ENCODE peak calls at places on chromosomes 11 and 22, in six cellular contexts. U, C, L, Q, Z and F are unnamed samples.

GRCh38 chr22:41504397-41504796 is 35.5 kb downstream of the ACO2 start:
- DNase-seq in U (peak; percentile 55), C (no peak), L (no peak), Q (peak; percentile 93), Z (no peak), F (peak; percentile 89)

GRCh38 chr22:46996595-46997310 is 234.3 kb downstream of the TBC1D22A start:
- DNase-seq in U (no peak), C (no peak), L (no peak), Q (no peak), Z (no peak), F (no peak)

GRCh38 chr11:10456519-10456918 is 1.5 kb downstream of the AMPD3 start:
- DNase-seq in U (no peak), C (no peak), L (no peak), Q (no peak), Z (no peak), F (no peak)

GRCh38 chr22:25167082-25167481 is 32.6 kb upstream of the CRYBB3 start:
- DNase-seq in U (no peak), C (no peak), L (no peak), Q (no peak), Z (no peak), F (peak; percentile 11)

GRCh38 chr11:117256573-117256972 is 24.1 kb downstream of the RNF214 start:
- DNase-seq in U (no peak), C (peak; percentile 71), L (no peak), Q (no peak), Z (no peak), F (no peak)

GRCh38 chr22:30481711-30482110 is 9.9 kb upstream of the SEC14L3 start:
- DNase-seq in U (no peak), C (peak; percentile 8), L (no peak), Q (no peak), Z (no peak), F (no peak)

GRCh38 chr11:86034710-86035109 is 34.2 kb downstream of the PICALM start:
- DNase-seq in U (no peak), C (no peak), L (no peak), Q (no peak), Z (no peak), F (no peak)

GRCh38 chr11:1082346-1082727 is 7.7 kb downstream of the MUC2 start:
- DNase-seq in U (no peak), C (no peak), L (no peak), Q (peak; percentile 56), Z (no peak), F (no peak)

GRCh38 chr22:17847360-17848078 is 73.2 kb upstream of the BID start:
- DNase-seq in U (no peak), C (no peak), L (peak; percentile 87), Q (no peak), Z (no peak), F (no peak)

GRCh38 chr11:1934326-1935155 is 12.6 kb upstream of the MRPL23 start:
- DNase-seq in U (no peak), C (no peak), L (no peak), Q (no peak), Z (no peak), F (no peak)

GRCh38 chr22:23178512-23179254 is 1.6 kb upstream of the BCR start:
- DNase-seq in U (peak; percentile 60), C (peak; percentile 38), L (peak; percentile 51), Q (peak; percentile 81), Z (peak; percentile 72), F (peak; percentile 71)

GRCh38 chr11:7494086-7494775 is 8.9 kb downstream of the OLFML1 start:
- DNase-seq in U (no peak), C (no peak), L (no peak), Q (no peak), Z (no peak), F (no peak)

GRCh38 chr11:45655347-45655756 is 10.1 kb downstream of the CHST1 start:
- DNase-seq in U (peak; percentile 81), C (peak; percentile 51), L (peak; percentile 64), Q (peak; percentile 85), Z (peak; percentile 65), F (peak; percentile 80)

GRCh38 chr11:123306531-123306930 is 111.5 kb upstream of the CLMP start:
- DNase-seq in U (no peak), C (no peak), L (no peak), Q (no peak), Z (no peak), F (no peak)

GRCh38 chr11:90391756-90392155 is 168.9 kb upstream of the CHORDC1 start:
- DNase-seq in U (no peak), C (no peak), L (no peak), Q (no peak), Z (no peak), F (no peak)

GRCh38 chr11:70735976-70736375 is 337.6 kb downstream of the CTTN start:
- DNase-seq in U (no peak), C (no peak), L (no peak), Q (no peak), Z (no peak), F (no peak)

DNA sequence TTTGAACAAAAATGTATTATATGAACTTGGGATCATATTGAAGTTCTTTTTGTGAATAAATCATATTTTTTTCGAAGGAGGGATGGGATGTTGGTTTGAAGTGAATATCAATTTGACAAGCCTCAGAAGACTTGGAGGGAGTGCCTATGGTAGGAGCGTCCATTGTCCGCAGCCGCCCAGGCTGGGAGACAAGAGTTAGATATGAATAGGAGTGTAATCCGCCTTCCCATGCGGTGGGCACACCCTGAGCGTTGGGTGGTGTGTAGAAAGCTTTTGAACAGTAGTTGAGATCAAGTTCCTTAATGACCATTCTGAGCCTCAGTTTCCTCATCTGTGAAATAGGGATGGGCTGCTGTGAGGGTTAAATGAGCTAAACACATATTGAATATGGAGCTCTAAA is 7.0 kb downstream of the CD82 start:
- DNase-seq in U (no peak), C (no peak), L (no peak), Q (no peak), Z (no peak), F (no peak)
- H3K27ac ChIP-seq in U (no peak overlapping the region), C (no peak overlapping the region), L (no peak overlapping the region), Q (no peak overlapping the region), Z (no peak overlapping the region), F (no peak overlapping the region)

GRCh38 chr22:36384766-36385400 is 2.9 kb downstream of the MYH9 start:
- DNase-seq in U (no peak), C (no peak), L (no peak), Q (peak; percentile 74), Z (no peak), F (no peak)
- TF ChIP-seq CTCF in U (no peak), C (no peak), L (no peak), Q (no peak), Z (no peak), F (no peak)

GRCh38 chr11:73316422-73316821 is 8.3 kb downstream of the ARHGEF17 start:
- DNase-seq in U (no peak), C (no peak), L (no peak), Q (no peak), Z (no peak), F (no peak)

GRCh38 chr11:73312806-73313403 is 4.8 kb downstream of the ARHGEF17 start:
- DNase-seq in U (no peak), C (peak; percentile 72), L (no peak), Q (no peak), Z (no peak), F (no peak)

GRCh38 chr11:73313652-73314051 is 5.6 kb downstream of the ARHGEF17 start:
- DNase-seq in U (no peak), C (no peak), L (no peak), Q (no peak), Z (no peak), F (no peak)

GRCh38 chr11:73315288-73316020 is 7.4 kb downstream of the ARHGEF17 start:
- DNase-seq in U (no peak), C (no peak), L (no peak), Q (no peak), Z (no peak), F (no peak)

DNA sequence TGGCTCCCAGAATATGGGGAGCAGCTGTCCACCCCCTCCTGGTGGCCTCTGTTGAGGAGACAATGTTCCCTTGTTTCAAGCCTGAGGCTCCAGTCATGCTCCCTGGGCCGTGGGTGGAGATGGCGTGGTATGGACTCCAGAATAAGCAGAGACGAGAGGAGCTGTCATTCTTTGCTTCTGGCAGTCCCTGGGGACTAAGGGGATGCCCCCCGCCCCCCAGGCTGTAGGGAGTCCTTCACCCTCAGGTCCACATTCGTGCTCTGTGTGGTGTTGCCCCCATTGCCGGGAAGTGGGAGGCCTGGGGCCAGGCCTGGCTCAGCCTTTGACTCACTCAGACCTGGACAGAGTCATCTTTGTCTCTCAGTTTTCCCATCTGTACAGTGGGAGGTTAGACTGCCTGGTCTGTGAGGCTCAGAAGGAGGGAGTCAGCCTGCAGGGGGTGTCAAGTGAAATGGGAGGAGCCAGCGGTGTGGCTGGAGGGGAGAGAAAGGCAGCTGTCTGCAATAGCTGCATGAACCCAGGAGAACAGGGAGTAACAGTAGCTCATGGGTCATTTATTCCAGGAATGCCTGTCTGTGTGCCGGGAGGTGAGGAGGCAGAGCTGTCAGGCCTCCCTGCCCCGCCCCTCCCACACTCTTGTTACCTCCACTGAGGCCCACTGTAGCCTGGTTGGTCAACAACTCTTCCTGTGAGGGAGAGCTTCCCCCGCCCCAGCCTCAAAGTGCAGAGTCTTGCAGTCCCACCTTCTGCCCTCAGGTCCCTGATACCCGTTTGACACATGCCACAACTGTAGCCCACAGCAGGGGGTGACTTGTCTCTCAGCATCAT is 6.3 kb downstream of the ARHGEF17 start:
- DNase-seq in U (peak; percentile 54), C (peak; percentile 72), L (no peak), Q (peak; percentile 82), Z (peak; percentile 12), F (no peak)
- H3K27ac ChIP-seq in U (peak overlapping the region; percentile 96), C (peak overlapping the region; percentile 87), L (no peak overlapping the region), Q (peak overlapping the region; percentile 97), Z (peak overlapping the region; percentile 95), F (no peak overlapping the region)

GRCh38 chr22:19853879-19854777 is 546 bp downstream of the GNB1L start:
- DNase-seq in U (no peak), C (no peak), L (no peak), Q (peak; percentile 63), Z (no peak), F (peak; percentile 20)

GRCh38 chr22:19855504-19856409 is 1.1 kb upstream of the GNB1L start:
- DNase-seq in U (no peak), C (peak; percentile 35), L (peak; percentile 47), Q (peak; percentile 74), Z (peak; percentile 59), F (peak; percentile 94)

GRCh38 chr22:19853058-19853878 is 1.4 kb downstream of the GNB1L start:
- DNase-seq in U (no peak), C (no peak), L (no peak), Q (no peak), Z (no peak), F (no peak)

GRCh38 chr22:19857382-19857781 is 2.7 kb upstream of the GNB1L start:
- DNase-seq in U (no peak), C (no peak), L (no peak), Q (no peak), Z (no peak), F (no peak)

DNA sequence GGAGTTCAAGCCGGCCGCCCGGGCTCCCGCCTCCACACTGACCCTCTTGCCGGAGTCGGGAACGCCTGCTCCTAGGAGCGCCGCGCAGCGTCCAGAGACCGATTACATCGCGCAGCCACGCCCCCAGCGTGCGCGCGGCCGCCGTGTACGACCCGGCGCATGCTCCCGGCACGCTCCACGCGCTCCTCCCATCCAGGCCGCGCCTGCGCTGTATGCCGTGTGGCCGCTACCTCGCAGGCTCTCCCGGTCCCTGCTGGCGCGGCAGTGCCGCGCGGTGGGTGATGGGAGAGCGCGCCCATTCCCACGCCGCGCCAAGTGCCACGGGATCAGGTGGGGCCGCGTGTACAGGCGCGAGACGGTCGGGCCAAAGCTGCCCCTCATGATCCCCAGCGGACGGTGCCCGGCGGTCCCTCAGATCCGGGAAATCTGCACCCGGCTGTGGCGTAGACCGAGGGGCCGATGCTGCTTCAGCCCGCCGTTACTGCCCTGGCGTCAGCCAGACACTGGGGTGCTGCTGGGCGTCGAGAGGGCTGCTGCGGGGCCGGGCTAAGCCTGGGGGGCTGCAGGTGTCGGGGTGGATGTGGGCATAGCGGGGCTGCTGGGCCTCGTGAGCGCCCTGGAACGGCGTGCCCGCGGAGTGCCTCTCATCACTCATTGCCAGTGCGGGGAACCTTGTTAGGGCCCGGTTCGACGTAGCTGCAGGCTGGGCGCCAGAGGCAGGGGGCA is at the start of the genes GNB1L and RTL10:
- DNase-seq in U (peak; percentile 96), C (peak; percentile 96), L (peak; percentile 92), Q (peak; percentile 98), Z (peak; percentile 98), F (peak; percentile 98)
- TF ChIP-seq CTCF in U (peak; percentile 7), C (peak; percentile 27), L (no peak), Q (no peak), Z (no peak), F (no peak)